ENCODE peak calls at places on chromosomes 16 and 17, in five cellular contexts. One of them, this sample, is unnamed.

GRCh38 chr16:65672960-65673359 is 551.1 kb upstream of the CDH11 start:
- DNase-seq in cardiac fibroblast: peak; percentile 59
- DNase-seq in heart right ventricle: no peak
- DNase-seq in GM12865: no peak
- DNase-seq in tibial artery: no peak
- DNase-seq in this sample: no peak

GRCh38 chr16:10866196-10866976 is 10.6 kb upstream of the CIITA start:
- DNase-seq in GM12865: no peak
- DNase-seq in cardiac fibroblast: no peak
- DNase-seq in heart right ventricle: peak; percentile 64
- DNase-seq in tibial artery: peak; percentile 48
- DNase-seq in this sample: peak; percentile 44

GRCh38 chr17:74446551-74447500 is 14.9 kb downstream of the GPRC5C start:
- DNase-seq in tibial artery: peak; percentile 88
- DNase-seq in heart right ventricle: peak; percentile 76
- DNase-seq in GM12865: no peak
- DNase-seq in cardiac fibroblast: peak; percentile 70
- DNase-seq in this sample: peak; percentile 89

GRCh38 chr17:56798916-56799315 is 34.8 kb downstream of the C17orf67 start:
- DNase-seq in heart right ventricle: no peak
- DNase-seq in tibial artery: no peak
- DNase-seq in cardiac fibroblast: peak; percentile 20
- DNase-seq in GM12865: no peak
- DNase-seq in this sample: no peak

GRCh38 chr16:20868890-20869289 is 31.3 kb downstream of the DCUN1D3 start:
- DNase-seq in cardiac fibroblast: peak; percentile 86
- DNase-seq in GM12865: no peak
- DNase-seq in heart right ventricle: peak; percentile 92
- DNase-seq in tibial artery: peak; percentile 84
- DNase-seq in this sample: peak; percentile 91

GRCh38 chr17:2202302-2202995 is 101.1 kb downstream of the SMG6 start:
- DNase-seq in GM12865: no peak
- DNase-seq in cardiac fibroblast: no peak
- DNase-seq in tibial artery: no peak
- DNase-seq in heart right ventricle: no peak
- DNase-seq in this sample: no peak

GRCh38 chr16:27230562-27230991 is 27.3 kb downstream of the KDM8 start:
- DNase-seq in cardiac fibroblast: no peak
- DNase-seq in tibial artery: no peak
- DNase-seq in heart right ventricle: no peak
- DNase-seq in GM12865: no peak
- DNase-seq in this sample: no peak

GRCh38 chr16:23773339-23773738 is 18.5 kb downstream of the CHP2 start:
- DNase-seq in tibial artery: no peak
- DNase-seq in GM12865: no peak
- DNase-seq in heart right ventricle: no peak
- DNase-seq in cardiac fibroblast: no peak
- DNase-seq in this sample: no peak

GRCh38 chr16:5059386-5060072 is 6.2 kb downstream of the C16orf89 start:
- DNase-seq in cardiac fibroblast: no peak
- DNase-seq in GM12865: no peak
- DNase-seq in heart right ventricle: no peak
- DNase-seq in tibial artery: no peak
- DNase-seq in this sample: no peak

GRCh38 chr17:6473128-6473767 is 29.0 kb downstream of the PIMREG start:
- DNase-seq in tibial artery: peak; percentile 62
- DNase-seq in heart right ventricle: peak; percentile 68
- DNase-seq in cardiac fibroblast: peak; percentile 80
- DNase-seq in GM12865: peak; percentile 60
- DNase-seq in this sample: peak; percentile 86

GRCh38 chr16:20334396-20334795 is 7.1 kb upstream of the GP2 start:
- DNase-seq in tibial artery: no peak
- DNase-seq in GM12865: no peak
- DNase-seq in cardiac fibroblast: no peak
- DNase-seq in heart right ventricle: no peak
- DNase-seq in this sample: no peak

GRCh38 chr17:32253117-32253611 is 12.5 kb upstream of the RHBDL3 start:
- DNase-seq in GM12865: peak; percentile 77
- DNase-seq in heart right ventricle: peak; percentile 69
- DNase-seq in tibial artery: peak; percentile 82
- DNase-seq in cardiac fibroblast: peak; percentile 78
- DNase-seq in this sample: peak; percentile 73

GRCh38 chr16:57728336-57729181 is 7.0 kb upstream of the KATNB1 start:
- DNase-seq in cardiac fibroblast: no peak
- DNase-seq in tibial artery: no peak
- DNase-seq in GM12865: no peak
- DNase-seq in heart right ventricle: no peak
- DNase-seq in this sample: no peak

GRCh38 chr17:76742958-76743357 is 5.0 kb downstream of the MFSD11 start:
- DNase-seq in heart right ventricle: no peak
- DNase-seq in tibial artery: no peak
- DNase-seq in GM12865: no peak
- DNase-seq in cardiac fibroblast: no peak
- DNase-seq in this sample: no peak

GRCh38 chr17:78822552-78822951 is 18.1 kb downstream of the USP36 start:
- DNase-seq in heart right ventricle: no peak
- DNase-seq in tibial artery: no peak
- DNase-seq in cardiac fibroblast: peak; percentile 81
- DNase-seq in GM12865: no peak
- DNase-seq in this sample: peak; percentile 57

GRCh38 chr16:86508947-86509758 is 1.2 kb upstream of the FOXF1 start:
- DNase-seq in tibial artery: no peak
- DNase-seq in GM12865: peak; percentile 47
- DNase-seq in heart right ventricle: peak; percentile 63
- DNase-seq in cardiac fibroblast: peak; percentile 73
- DNase-seq in this sample: peak; percentile 82

GRCh38 chr17:69047368-69048263 is 13.1 kb downstream of the ABCA9 start:
- DNase-seq in GM12865: no peak
- DNase-seq in heart right ventricle: peak; percentile 37
- DNase-seq in cardiac fibroblast: peak; percentile 99
- DNase-seq in tibial artery: peak; percentile 62
- DNase-seq in this sample: peak; percentile 72

GRCh38 chr16:14186007-14186953 is 115.2 kb downstream of the MRTFB start:
- DNase-seq in cardiac fibroblast: peak; percentile 81
- DNase-seq in tibial artery: peak; percentile 32
- DNase-seq in heart right ventricle: peak; percentile 27
- DNase-seq in GM12865: peak; percentile 3
- DNase-seq in this sample: peak; percentile 72

DNA sequence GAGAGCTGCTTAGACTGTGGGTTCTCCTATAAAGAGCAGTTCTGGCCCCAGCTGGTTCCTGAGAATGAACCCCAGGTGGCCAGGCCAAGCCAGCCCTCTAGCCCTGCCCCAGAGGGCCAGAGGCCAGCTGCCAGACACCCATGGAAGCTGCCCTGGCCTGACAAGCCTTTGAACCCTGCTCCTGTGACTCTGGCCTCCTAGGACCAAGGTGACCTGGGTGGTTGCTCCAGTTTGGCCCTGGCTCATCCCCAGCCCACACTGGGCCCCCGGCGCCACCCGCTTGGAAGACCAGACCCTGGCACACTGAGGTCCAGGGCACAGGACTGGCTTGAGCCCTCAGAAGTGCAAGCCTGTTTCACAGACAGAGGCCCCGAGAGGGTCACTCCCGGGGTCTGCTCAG is 6.8 kb upstream of the KCNJ12 start:
- DNase-seq in tibial artery: no peak
- DNase-seq in GM12865: no peak
- DNase-seq in cardiac fibroblast: no peak
- DNase-seq in heart right ventricle: no peak
- DNase-seq in this sample: peak; percentile 42
- H3K4me3 ChIP-seq in tibial artery: no peak overlapping the region
- H3K4me3 ChIP-seq in GM12865: no peak overlapping the region
- H3K4me3 ChIP-seq in cardiac fibroblast: no peak overlapping the region
- H3K4me3 ChIP-seq in heart right ventricle: no peak overlapping the region
- H3K4me3 ChIP-seq in this sample: no peak overlapping the region

GRCh38 chr16:84138500-84138823 is 6.5 kb downstream of the HSDL1 start:
- DNase-seq in cardiac fibroblast: no peak
- DNase-seq in heart right ventricle: no peak
- DNase-seq in tibial artery: no peak
- DNase-seq in GM12865: no peak
- DNase-seq in this sample: no peak
- H3K4me3 ChIP-seq in cardiac fibroblast: no peak overlapping the region
- H3K4me3 ChIP-seq in heart right ventricle: no peak overlapping the region
- H3K4me3 ChIP-seq in tibial artery: no peak overlapping the region
- H3K4me3 ChIP-seq in GM12865: no peak overlapping the region
- H3K4me3 ChIP-seq in this sample: no peak overlapping the region

DNA sequence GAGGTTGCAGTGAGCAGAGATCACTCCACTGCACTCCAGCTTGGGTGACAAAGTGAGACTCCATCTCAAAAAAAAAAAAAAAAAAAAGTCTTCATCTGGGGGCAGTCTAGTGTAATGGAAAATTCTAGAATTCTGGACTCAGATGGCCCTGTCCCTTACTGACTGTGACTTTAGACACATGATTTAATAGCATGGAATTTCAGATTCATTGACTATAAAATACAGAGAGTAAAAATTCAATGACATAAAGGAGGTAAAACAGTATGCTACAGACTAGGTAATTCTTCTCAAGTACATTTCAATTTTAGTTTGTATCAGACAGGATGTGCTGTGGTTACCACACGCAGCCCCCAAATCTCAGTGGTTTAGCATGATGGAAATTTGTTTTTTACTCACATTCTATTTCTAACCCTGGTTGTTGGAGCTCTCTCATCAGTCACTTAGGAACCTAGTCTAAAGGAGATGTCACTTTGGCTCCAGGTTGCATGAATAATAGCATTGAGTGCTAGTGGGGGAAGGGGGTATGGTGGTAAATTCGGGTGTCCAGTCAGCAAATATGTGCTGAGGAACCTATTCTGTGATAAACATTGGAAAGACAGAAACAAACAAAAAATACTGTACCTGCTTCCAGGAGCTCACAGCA is 444.0 kb downstream of the XYLT1 start:
- DNase-seq in cardiac fibroblast: no peak
- DNase-seq in heart right ventricle: no peak
- DNase-seq in GM12865: peak; percentile 88
- DNase-seq in tibial artery: no peak
- DNase-seq in this sample: no peak
- H3K4me3 ChIP-seq in cardiac fibroblast: no peak overlapping the region
- H3K4me3 ChIP-seq in heart right ventricle: no peak overlapping the region
- H3K4me3 ChIP-seq in GM12865: peak overlapping the region; percentile 16
- H3K4me3 ChIP-seq in tibial artery: no peak overlapping the region
- H3K4me3 ChIP-seq in this sample: no peak overlapping the region

GRCh38 chr16:52547001-52547833 is at the start of gene TOX3:
- DNase-seq in cardiac fibroblast: no peak
- DNase-seq in tibial artery: no peak
- DNase-seq in GM12865: no peak
- DNase-seq in heart right ventricle: peak; percentile 10
- DNase-seq in this sample: no peak
- H3K4me3 ChIP-seq in cardiac fibroblast: no peak within 1 kb of the TSS
- H3K4me3 ChIP-seq in tibial artery: peak within 1 kb of the TSS; percentile 14
- H3K4me3 ChIP-seq in GM12865: no peak within 1 kb of the TSS
- H3K4me3 ChIP-seq in heart right ventricle: peak within 1 kb of the TSS; percentile 43
- H3K4me3 ChIP-seq in this sample: peak within 1 kb of the TSS; percentile 72

GRCh38 chr17:48326311-48326710 is 103.7 kb downstream of the SKAP1 start:
- DNase-seq in cardiac fibroblast: no peak
- DNase-seq in GM12865: no peak
- DNase-seq in heart right ventricle: no peak
- DNase-seq in tibial artery: no peak
- DNase-seq in this sample: no peak
- H3K4me3 ChIP-seq in cardiac fibroblast: no peak overlapping the region
- H3K4me3 ChIP-seq in GM12865: no peak overlapping the region
- H3K4me3 ChIP-seq in heart right ventricle: no peak overlapping the region
- H3K4me3 ChIP-seq in tibial artery: no peak overlapping the region
- H3K4me3 ChIP-seq in this sample: no peak overlapping the region

GRCh38 chr16:67249762-67250327 is 1.1 kb downstream of the SLC9A5 start:
- DNase-seq in heart right ventricle: no peak
- DNase-seq in tibial artery: peak; percentile 12
- DNase-seq in cardiac fibroblast: no peak
- DNase-seq in GM12865: no peak
- DNase-seq in this sample: no peak
- H3K4me3 ChIP-seq in heart right ventricle: no peak overlapping the region
- H3K4me3 ChIP-seq in tibial artery: no peak overlapping the region
- H3K4me3 ChIP-seq in cardiac fibroblast: no peak overlapping the region
- H3K4me3 ChIP-seq in GM12865: peak overlapping the region; percentile 86
- H3K4me3 ChIP-seq in this sample: no peak overlapping the region

This sample was measured in right cardiac atrium.